ENCODE peak calls at places on chromosome 18, in six cellular contexts. B is astrocyte of the spinal cord, Z is left ventricle myocardium inferior, S is fibroblast of pulmonary artery, A is transverse colon, R is neural progenitor cell. L is an unnamed sample.

GRCh38 chr18:7567487-7568425 is 640 bp downstream of the PTPRM start:
- DNase-seq in Z (peak; percentile 48), R (peak; percentile 86), B (peak; percentile 65), S (peak; percentile 71), A (peak; percentile 27), L (no peak)

GRCh38 chr18:73199151-73199550 is 331.4 kb upstream of the NETO1 start:
- DNase-seq in Z (no peak), A (no peak), S (no peak), R (no peak), B (peak; percentile 13), L (no peak)

GRCh38 chr18:74574916-74575315 is 22.8 kb upstream of the ZNF407 start:
- DNase-seq in B (no peak), S (no peak), A (no peak), Z (no peak), R (no peak), L (no peak)

GRCh38 chr18:40096675-40097074 is 1858.4 kb upstream of the PIK3C3 start:
- DNase-seq in S (peak; percentile 42), B (no peak), A (no peak), R (no peak), Z (no peak), L (no peak)

GRCh38 chr18:22165049-22165602 is 4.3 kb upstream of the GATA6 start:
- DNase-seq in B (no peak), R (peak; percentile 69), A (no peak), S (peak; percentile 22), Z (no peak), L (no peak)

GRCh38 chr18:9617006-9617542 is 2.7 kb upstream of the PPP4R1 start:
- DNase-seq in R (no peak), Z (no peak), S (peak; percentile 39), A (no peak), B (peak; percentile 39), L (no peak)

GRCh38 chr18:45222200-45222599 is 393.1 kb upstream of the SLC14A2 start:
- DNase-seq in R (no peak), A (no peak), Z (no peak), S (no peak), B (no peak), L (no peak)

GRCh38 chr18:11095211-11095610 is 54.2 kb downstream of the PIEZO2 start:
- DNase-seq in Z (no peak), A (no peak), S (no peak), R (no peak), B (no peak), L (no peak)

GRCh38 chr18:33404244-33404873 is 36.2 kb downstream of the CCDC178 start:
- DNase-seq in Z (no peak), B (no peak), A (no peak), S (peak; percentile 3), R (no peak), L (no peak)

GRCh38 chr18:62937065-62937464 is 221.7 kb downstream of the PHLPP1 start:
- DNase-seq in Z (no peak), S (peak; percentile 52), A (no peak), R (no peak), B (no peak), L (no peak)

GRCh38 chr18:64082513-64082912 is 66.4 kb downstream of the LINC00305 start:
- DNase-seq in S (no peak), Z (no peak), B (no peak), R (no peak), A (no peak), L (no peak)

GRCh38 chr18:9506046-9506792 is 30.9 kb downstream of the RALBP1 start:
- DNase-seq in Z (no peak), B (peak; percentile 51), A (peak; percentile 31), R (peak; percentile 2), S (peak; percentile 19), L (peak; percentile 11)

GRCh38 chr18:37322497-37323035 is 243.0 kb downstream of the CELF4 start:
- DNase-seq in S (peak; percentile 47), A (peak; percentile 17), R (peak; percentile 76), B (peak; percentile 12), Z (no peak), L (no peak)

GRCh38 chr18:67509711-67510110 is 6.8 kb downstream of the DSEL start:
- DNase-seq in A (no peak), S (peak; percentile 72), B (peak; percentile 74), R (no peak), Z (no peak), L (no peak)

GRCh38 chr18:75625966-75626365 is 198.5 kb upstream of the SMIM21 start:
- DNase-seq in B (peak; percentile 46), A (no peak), S (no peak), R (no peak), Z (no peak), L (no peak)

GRCh38 chr18:74284501-74285004 is 7.2 kb downstream of the CYB5A start:
- DNase-seq in B (no peak), A (no peak), S (peak; percentile 48), R (peak; percentile 47), Z (no peak), L (no peak)

GRCh38 chr18:25896178-25896780 is 194.1 kb downstream of the SS18 start:
- DNase-seq in B (peak; percentile 66), S (peak; percentile 65), A (peak; percentile 16), Z (no peak), R (peak; percentile 70), L (peak; percentile 38)

GRCh38 chr18:621181-621580 is 24.4 kb downstream of the CLUL1 start:
- DNase-seq in B (no peak), S (peak; percentile 48), R (peak; percentile 9), Z (no peak), A (no peak), L (no peak)

GRCh38 chr18:7808992-7809391 is 241.9 kb downstream of the PTPRM start:
- DNase-seq in Z (no peak), S (no peak), A (no peak), R (no peak), B (no peak), L (no peak)

GRCh38 chr18:22465859-22466602 is 48.3 kb upstream of the CTAGE1 start:
- DNase-seq in A (no peak), B (peak; percentile 93), S (peak; percentile 96), Z (peak; percentile 26), R (no peak), L (peak; percentile 79)

GRCh38 chr18:27854631-27855030 is 322.3 kb downstream of the CDH2 start:
- DNase-seq in R (no peak), S (no peak), B (no peak), Z (no peak), A (no peak), L (no peak)

GRCh38 chr18:2337552-2338141 is 233.7 kb downstream of the METTL4 start:
- DNase-seq in R (peak; percentile 51), B (no peak), S (peak; percentile 32), Z (no peak), A (peak; percentile 19), L (no peak)

GRCh38 chr18:10401489-10401888 is 52.9 kb upstream of the APCDD1 start:
- DNase-seq in Z (no peak), A (no peak), R (peak; percentile 46), B (no peak), S (no peak), L (no peak)

GRCh38 chr18:73848656-73849055 is 299.0 kb downstream of the FBXO15 start:
- DNase-seq in R (no peak), S (peak; percentile 84), Z (no peak), A (no peak), B (peak; percentile 92), L (peak; percentile 76)

GRCh38 chr18:68679531-68679930 is 35.4 kb downstream of the TMX3 start:
- DNase-seq in Z (no peak), S (peak; percentile 70), B (no peak), A (no peak), R (no peak), L (no peak)

GRCh38 chr18:75249192-75249551 is 38.6 kb downstream of the TSHZ1 start:
- DNase-seq in R (no peak), S (no peak), A (no peak), B (no peak), Z (no peak), L (no peak)

GRCh38 chr18:71831039-71831438 is 713.1 kb downstream of the CBLN2 start:
- DNase-seq in A (no peak), R (no peak), Z (no peak), B (peak; percentile 37), S (peak; percentile 10), L (peak; percentile 59)
- H3K4me3 ChIP-seq in A (no peak overlapping the region), R (no peak overlapping the region), Z (no peak overlapping the region), B (no peak overlapping the region), S (no peak overlapping the region), L (no peak overlapping the region)

DNA sequence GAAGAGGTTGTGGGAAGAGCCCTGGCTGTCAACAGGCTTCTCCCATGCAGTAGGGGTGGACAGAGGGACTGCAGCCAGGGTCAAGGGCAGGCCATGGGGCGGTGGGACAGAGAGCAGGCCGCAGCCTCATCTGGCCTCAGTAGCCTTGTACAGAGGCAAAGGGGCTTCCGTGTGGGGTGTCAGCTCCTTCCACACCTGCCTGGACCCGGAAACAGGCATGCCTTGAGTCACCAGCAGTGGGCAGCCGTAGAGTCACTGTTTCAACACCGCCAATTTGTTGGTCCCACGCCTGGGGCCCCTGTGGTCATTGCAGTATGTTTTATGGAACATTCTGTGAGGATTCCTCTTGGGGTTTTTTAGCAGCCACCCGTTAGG is 173.0 kb downstream of the SMAD7 start:
- DNase-seq in A (no peak), B (peak; percentile 45), R (no peak), S (peak; percentile 48), Z (no peak), L (no peak)
- TF ChIP-seq CTCF in A (no peak), B (peak; percentile 39), R (no peak), S (peak; percentile 45), Z (no peak), L (peak; percentile 34)

GRCh38 chr18:48405108-48405507 is 4.1 kb downstream of the ZBTB7C start:
- DNase-seq in S (no peak), B (peak; percentile 47), A (no peak), R (no peak), Z (no peak), L (no peak)

GRCh38 chr18:48408727-48409590 is at the start of gene ZBTB7C:
- DNase-seq in R (peak; percentile 86), Z (peak; percentile 39), A (peak; percentile 28), B (no peak), S (no peak), L (no peak)

GRCh38 chr18:48408111-48408726 is 964 bp downstream of the ZBTB7C start:
- DNase-seq in A (no peak), Z (peak; percentile 23), B (no peak), S (no peak), R (peak; percentile 33), L (no peak)

GRCh38 chr18:48405971-48406370 is 3.2 kb downstream of the ZBTB7C start:
- DNase-seq in B (no peak), S (no peak), R (no peak), Z (no peak), A (no peak), L (no peak)

GRCh38 chr18:48407358-48407757 is 1.8 kb downstream of the ZBTB7C start:
- DNase-seq in R (no peak), S (no peak), B (no peak), A (no peak), Z (no peak), L (no peak)
- H3K4me3 ChIP-seq in R (peak overlapping the region; percentile 82), S (no peak overlapping the region), B (no peak overlapping the region), A (no peak overlapping the region), Z (peak overlapping the region; percentile 84), L (no peak overlapping the region)

DNA sequence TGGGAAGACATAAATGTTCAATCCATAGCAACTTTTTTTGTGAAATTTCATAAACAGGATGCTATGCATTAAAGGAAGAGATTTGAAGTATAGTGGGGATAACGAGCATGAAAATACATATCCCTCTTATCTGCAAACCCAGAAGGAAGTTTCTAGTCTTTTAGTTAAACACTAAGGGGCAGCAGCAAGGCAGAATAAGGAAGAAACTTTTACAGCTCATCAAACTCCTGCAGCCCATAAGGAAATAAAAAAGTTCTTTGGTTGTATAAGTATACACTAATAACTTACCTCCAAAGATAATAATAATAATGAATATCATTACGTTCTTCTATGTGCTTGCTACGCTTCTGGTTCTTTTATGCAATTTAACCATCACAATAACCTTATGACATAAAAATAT is 81.4 kb downstream of the CD226 start:
- DNase-seq in A (no peak), R (no peak), Z (no peak), B (no peak), S (no peak), L (no peak)
- TF ChIP-seq CTCF in A (no peak), R (no peak), Z (no peak), B (no peak), S (no peak), L (no peak)